ENCODE peak calls at places on chromosomes 2 and 18, in ten cellular contexts. One of them, this sample, is unnamed.

GRCh38 chr2:164773635-164774034 is 68.0 kb downstream of the COBLL1 start:
- DNase-seq in GM19239: no peak
- DNase-seq in NCI-H1436 treated with DMSO at 0.1 percent for 48 hours: no peak
- DNase-seq in upper lobe of left lung: no peak
- DNase-seq in effector memory CD4-positive, alpha-beta T cell: no peak
- DNase-seq in endodermal cell: no peak
- DNase-seq in fibroblast of pulmonary artery: no peak
- DNase-seq in colonic mucosa: no peak
- DNase-seq in left cardiac atrium: no peak
- DNase-seq in brain microvascular endothelial cell: no peak
- DNase-seq in this sample: no peak

GRCh38 chr2:104570259-104570658 is 283.7 kb upstream of the POU3F3 start:
- DNase-seq in fibroblast of pulmonary artery: no peak
- DNase-seq in effector memory CD4-positive, alpha-beta T cell: no peak
- DNase-seq in left cardiac atrium: no peak
- DNase-seq in NCI-H1436 treated with DMSO at 0.1 percent for 48 hours: no peak
- DNase-seq in upper lobe of left lung: no peak
- DNase-seq in GM19239: no peak
- DNase-seq in colonic mucosa: no peak
- DNase-seq in brain microvascular endothelial cell: no peak
- DNase-seq in endodermal cell: no peak
- DNase-seq in this sample: no peak

GRCh38 chr2:127096280-127096679 is 10.7 kb downstream of the BIN1 start:
- DNase-seq in effector memory CD4-positive, alpha-beta T cell: no peak
- DNase-seq in NCI-H1436 treated with DMSO at 0.1 percent for 48 hours: no peak
- DNase-seq in left cardiac atrium: no peak
- DNase-seq in GM19239: no peak
- DNase-seq in endodermal cell: no peak
- DNase-seq in brain microvascular endothelial cell: no peak
- DNase-seq in colonic mucosa: no peak
- DNase-seq in fibroblast of pulmonary artery: no peak
- DNase-seq in upper lobe of left lung: no peak
- DNase-seq in this sample: no peak

GRCh38 chr2:30072250-30072842 is 74.5 kb upstream of the YPEL5 start:
- DNase-seq in fibroblast of pulmonary artery: peak; percentile 82
- DNase-seq in upper lobe of left lung: no peak
- DNase-seq in GM19239: peak; percentile 50
- DNase-seq in effector memory CD4-positive, alpha-beta T cell: peak; percentile 9
- DNase-seq in NCI-H1436 treated with DMSO at 0.1 percent for 48 hours: peak; percentile 4
- DNase-seq in left cardiac atrium: peak; percentile 61
- DNase-seq in brain microvascular endothelial cell: peak; percentile 85
- DNase-seq in endodermal cell: peak; percentile 93
- DNase-seq in colonic mucosa: peak; percentile 63
- DNase-seq in this sample: peak; percentile 71

GRCh38 chr2:85748039-85748438 is 5.8 kb upstream of the ATOH8 start:
- DNase-seq in NCI-H1436 treated with DMSO at 0.1 percent for 48 hours: no peak
- DNase-seq in endodermal cell: no peak
- DNase-seq in left cardiac atrium: no peak
- DNase-seq in effector memory CD4-positive, alpha-beta T cell: no peak
- DNase-seq in colonic mucosa: no peak
- DNase-seq in GM19239: no peak
- DNase-seq in brain microvascular endothelial cell: no peak
- DNase-seq in fibroblast of pulmonary artery: no peak
- DNase-seq in upper lobe of left lung: no peak
- DNase-seq in this sample: no peak

GRCh38 chr2:68888038-68888704 is 17.0 kb upstream of the BMP10 start:
- DNase-seq in GM19239: no peak
- DNase-seq in effector memory CD4-positive, alpha-beta T cell: no peak
- DNase-seq in brain microvascular endothelial cell: no peak
- DNase-seq in colonic mucosa: no peak
- DNase-seq in upper lobe of left lung: no peak
- DNase-seq in NCI-H1436 treated with DMSO at 0.1 percent for 48 hours: no peak
- DNase-seq in endodermal cell: no peak
- DNase-seq in fibroblast of pulmonary artery: no peak
- DNase-seq in left cardiac atrium: no peak
- DNase-seq in this sample: no peak

GRCh38 chr2:236626391-236627150 is 56.9 kb downstream of the ACKR3 start:
- DNase-seq in GM19239: no peak
- DNase-seq in NCI-H1436 treated with DMSO at 0.1 percent for 48 hours: no peak
- DNase-seq in fibroblast of pulmonary artery: no peak
- DNase-seq in effector memory CD4-positive, alpha-beta T cell: no peak
- DNase-seq in brain microvascular endothelial cell: no peak
- DNase-seq in upper lobe of left lung: no peak
- DNase-seq in endodermal cell: no peak
- DNase-seq in colonic mucosa: no peak
- DNase-seq in left cardiac atrium: no peak
- DNase-seq in this sample: no peak

GRCh38 chr18:58612239-58613055 is 16.4 kb downstream of the ALPK2 start:
- DNase-seq in NCI-H1436 treated with DMSO at 0.1 percent for 48 hours: no peak
- DNase-seq in left cardiac atrium: no peak
- DNase-seq in fibroblast of pulmonary artery: no peak
- DNase-seq in brain microvascular endothelial cell: no peak
- DNase-seq in effector memory CD4-positive, alpha-beta T cell: no peak
- DNase-seq in colonic mucosa: no peak
- DNase-seq in GM19239: no peak
- DNase-seq in endodermal cell: no peak
- DNase-seq in upper lobe of left lung: no peak
- DNase-seq in this sample: no peak

GRCh38 chr2:100036020-100036419 is 106.4 kb downstream of the AFF3 start:
- DNase-seq in brain microvascular endothelial cell: no peak
- DNase-seq in upper lobe of left lung: no peak
- DNase-seq in NCI-H1436 treated with DMSO at 0.1 percent for 48 hours: no peak
- DNase-seq in endodermal cell: no peak
- DNase-seq in GM19239: no peak
- DNase-seq in fibroblast of pulmonary artery: no peak
- DNase-seq in colonic mucosa: no peak
- DNase-seq in effector memory CD4-positive, alpha-beta T cell: no peak
- DNase-seq in left cardiac atrium: no peak
- DNase-seq in this sample: no peak

GRCh38 chr2:25305809-25306208 is 35.9 kb downstream of the DNMT3A start:
- DNase-seq in effector memory CD4-positive, alpha-beta T cell: no peak
- DNase-seq in left cardiac atrium: no peak
- DNase-seq in colonic mucosa: no peak
- DNase-seq in NCI-H1436 treated with DMSO at 0.1 percent for 48 hours: peak; percentile 26
- DNase-seq in brain microvascular endothelial cell: no peak
- DNase-seq in upper lobe of left lung: no peak
- DNase-seq in GM19239: no peak
- DNase-seq in fibroblast of pulmonary artery: no peak
- DNase-seq in endodermal cell: no peak
- DNase-seq in this sample: no peak

GRCh38 chr2:25158096-25158852 is 10.1 kb downstream of the POMC start:
- DNase-seq in fibroblast of pulmonary artery: no peak
- DNase-seq in brain microvascular endothelial cell: no peak
- DNase-seq in endodermal cell: no peak
- DNase-seq in NCI-H1436 treated with DMSO at 0.1 percent for 48 hours: no peak
- DNase-seq in upper lobe of left lung: no peak
- DNase-seq in left cardiac atrium: no peak
- DNase-seq in effector memory CD4-positive, alpha-beta T cell: no peak
- DNase-seq in GM19239: no peak
- DNase-seq in colonic mucosa: no peak
- DNase-seq in this sample: no peak

GRCh38 chr2:38489846-38490245 is 112.8 kb upstream of the ATL2 start:
- DNase-seq in colonic mucosa: no peak
- DNase-seq in left cardiac atrium: no peak
- DNase-seq in GM19239: no peak
- DNase-seq in fibroblast of pulmonary artery: no peak
- DNase-seq in upper lobe of left lung: no peak
- DNase-seq in endodermal cell: no peak
- DNase-seq in brain microvascular endothelial cell: no peak
- DNase-seq in NCI-H1436 treated with DMSO at 0.1 percent for 48 hours: no peak
- DNase-seq in effector memory CD4-positive, alpha-beta T cell: no peak
- DNase-seq in this sample: no peak

GRCh38 chr2:43426305-43427031 is 169.4 kb downstream of the THADA start:
- DNase-seq in brain microvascular endothelial cell: peak; percentile 97
- DNase-seq in colonic mucosa: peak; percentile 80
- DNase-seq in endodermal cell: no peak
- DNase-seq in NCI-H1436 treated with DMSO at 0.1 percent for 48 hours: no peak
- DNase-seq in fibroblast of pulmonary artery: peak; percentile 96
- DNase-seq in effector memory CD4-positive, alpha-beta T cell: peak; percentile 48
- DNase-seq in GM19239: peak; percentile 52
- DNase-seq in left cardiac atrium: peak; percentile 56
- DNase-seq in upper lobe of left lung: no peak
- DNase-seq in this sample: peak; percentile 99

GRCh38 chr2:216985658-216986141 is 125.8 kb upstream of the TNP1 start:
- DNase-seq in effector memory CD4-positive, alpha-beta T cell: no peak
- DNase-seq in endodermal cell: peak; percentile 84
- DNase-seq in NCI-H1436 treated with DMSO at 0.1 percent for 48 hours: peak; percentile 41
- DNase-seq in upper lobe of left lung: peak; percentile 42
- DNase-seq in left cardiac atrium: no peak
- DNase-seq in colonic mucosa: no peak
- DNase-seq in fibroblast of pulmonary artery: no peak
- DNase-seq in brain microvascular endothelial cell: no peak
- DNase-seq in GM19239: no peak
- DNase-seq in this sample: peak; percentile 8

GRCh38 chr2:159564081-159564480 is 52.3 kb downstream of the BAZ2B start:
- DNase-seq in brain microvascular endothelial cell: peak; percentile 66
- DNase-seq in endodermal cell: no peak
- DNase-seq in left cardiac atrium: no peak
- DNase-seq in NCI-H1436 treated with DMSO at 0.1 percent for 48 hours: no peak
- DNase-seq in fibroblast of pulmonary artery: no peak
- DNase-seq in GM19239: no peak
- DNase-seq in colonic mucosa: no peak
- DNase-seq in effector memory CD4-positive, alpha-beta T cell: no peak
- DNase-seq in upper lobe of left lung: no peak
- DNase-seq in this sample: peak; percentile 57

GRCh38 chr2:152456262-152456661 is 121.3 kb downstream of the FMNL2 start:
- DNase-seq in fibroblast of pulmonary artery: peak; percentile 36
- DNase-seq in effector memory CD4-positive, alpha-beta T cell: no peak
- DNase-seq in NCI-H1436 treated with DMSO at 0.1 percent for 48 hours: no peak
- DNase-seq in upper lobe of left lung: no peak
- DNase-seq in left cardiac atrium: no peak
- DNase-seq in endodermal cell: no peak
- DNase-seq in brain microvascular endothelial cell: peak; percentile 71
- DNase-seq in colonic mucosa: no peak
- DNase-seq in GM19239: no peak
- DNase-seq in this sample: no peak

GRCh38 chr2:56183643-56184499 is at the start of gene CCDC85A:
- DNase-seq in fibroblast of pulmonary artery: peak; percentile 84
- DNase-seq in left cardiac atrium: peak; percentile 85
- DNase-seq in brain microvascular endothelial cell: peak; percentile 65
- DNase-seq in effector memory CD4-positive, alpha-beta T cell: no peak
- DNase-seq in NCI-H1436 treated with DMSO at 0.1 percent for 48 hours: peak; percentile 44
- DNase-seq in upper lobe of left lung: peak; percentile 98
- DNase-seq in endodermal cell: peak; percentile 96
- DNase-seq in GM19239: peak; percentile 85
- DNase-seq in colonic mucosa: peak; percentile 87
- DNase-seq in this sample: peak; percentile 71

GRCh38 chr2:240925191-240925575 is 19.0 kb downstream of the CROCC2 start:
- DNase-seq in colonic mucosa: peak; percentile 14
- DNase-seq in effector memory CD4-positive, alpha-beta T cell: no peak
- DNase-seq in fibroblast of pulmonary artery: no peak
- DNase-seq in brain microvascular endothelial cell: no peak
- DNase-seq in NCI-H1436 treated with DMSO at 0.1 percent for 48 hours: no peak
- DNase-seq in endodermal cell: no peak
- DNase-seq in GM19239: no peak
- DNase-seq in left cardiac atrium: peak; percentile 13
- DNase-seq in upper lobe of left lung: peak; percentile 81
- DNase-seq in this sample: no peak

GRCh38 chr2:241049739-241050623 is 51.6 kb downstream of the SNED1 start:
- DNase-seq in effector memory CD4-positive, alpha-beta T cell: no peak
- DNase-seq in GM19239: no peak
- DNase-seq in colonic mucosa: peak; percentile 13
- DNase-seq in upper lobe of left lung: peak; percentile 81
- DNase-seq in NCI-H1436 treated with DMSO at 0.1 percent for 48 hours: no peak
- DNase-seq in left cardiac atrium: no peak
- DNase-seq in endodermal cell: peak; percentile 90
- DNase-seq in brain microvascular endothelial cell: no peak
- DNase-seq in fibroblast of pulmonary artery: peak; percentile 32
- DNase-seq in this sample: no peak

GRCh38 chr2:231877533-231878456 is 48.4 kb downstream of the NPPC start:
- DNase-seq in GM19239: no peak
- DNase-seq in left cardiac atrium: no peak
- DNase-seq in fibroblast of pulmonary artery: peak; percentile 14
- DNase-seq in upper lobe of left lung: no peak
- DNase-seq in NCI-H1436 treated with DMSO at 0.1 percent for 48 hours: no peak
- DNase-seq in colonic mucosa: no peak
- DNase-seq in effector memory CD4-positive, alpha-beta T cell: no peak
- DNase-seq in brain microvascular endothelial cell: peak; percentile 65
- DNase-seq in endodermal cell: peak; percentile 39
- DNase-seq in this sample: no peak